ENCODE peak calls at places on chromosome 15, in seven cellular contexts. A, Q, H, R, W, J and P are unnamed samples. For H3K27me3, the result is how much of the 10 kb centered on the place peaks cover.

GRCh38 chr15:90603893-90604292 is 74.2 kb downstream of the CRTC3 start:
- DNase-seq in A (no peak), Q (peak), H (no peak), R (no peak), W (no peak), J (no peak), P (no peak)

GRCh38 chr15:67322481-67322880 is 67.9 kb downstream of the IQCH start:
- DNase-seq in A (no peak), Q (peak), H (no peak), R (no peak), W (no peak), J (no peak), P (no peak)

GRCh38 chr15:62709261-62709660 is 333.3 kb upstream of the TPM1 start:
- DNase-seq in A (no peak), Q (no peak), H (no peak), R (no peak), W (no peak), J (no peak), P (no peak)

GRCh38 chr15:35484231-35484945 is 61.6 kb downstream of the DPH6 start:
- DNase-seq in A (no peak), Q (peak), H (no peak), R (no peak), W (no peak), J (no peak), P (no peak)

GRCh38 chr15:31842532-31843195 is 187.7 kb upstream of the CHRNA7 start:
- DNase-seq in A (no peak), Q (no peak), H (no peak), R (no peak), W (no peak), J (no peak), P (no peak)

GRCh38 chr15:101133751-101134261 is 118.0 kb downstream of the CHSY1 start:
- DNase-seq in A (no peak), Q (no peak), H (no peak), R (no peak), W (peak), J (no peak), P (no peak)

GRCh38 chr15:99042909-99043308 is 35.3 kb upstream of the PGPEP1L start:
- DNase-seq in A (no peak), Q (no peak), H (no peak), R (no peak), W (no peak), J (no peak), P (no peak)

GRCh38 chr15:35507932-35508638 is 37.9 kb downstream of the DPH6 start:
- DNase-seq in A (no peak), Q (no peak), H (no peak), R (no peak), W (peak), J (no peak), P (no peak)

GRCh38 chr15:84761534-84762190 is 13.3 kb downstream of the ZNF592 start:
- DNase-seq in A (no peak), Q (no peak), H (no peak), R (no peak), W (peak), J (no peak), P (no peak)

GRCh38 chr15:76346666-76347506 is 10.3 kb downstream of the ISL2 start:
- DNase-seq in A (no peak), Q (peak), H (no peak), R (no peak), W (peak), J (peak), P (no peak)
- H3K27me3 ChIP-seq in A (under half), Q (half or more), H (under half), R (under half), W (under half), J (half or more), P (under half)

DNA sequence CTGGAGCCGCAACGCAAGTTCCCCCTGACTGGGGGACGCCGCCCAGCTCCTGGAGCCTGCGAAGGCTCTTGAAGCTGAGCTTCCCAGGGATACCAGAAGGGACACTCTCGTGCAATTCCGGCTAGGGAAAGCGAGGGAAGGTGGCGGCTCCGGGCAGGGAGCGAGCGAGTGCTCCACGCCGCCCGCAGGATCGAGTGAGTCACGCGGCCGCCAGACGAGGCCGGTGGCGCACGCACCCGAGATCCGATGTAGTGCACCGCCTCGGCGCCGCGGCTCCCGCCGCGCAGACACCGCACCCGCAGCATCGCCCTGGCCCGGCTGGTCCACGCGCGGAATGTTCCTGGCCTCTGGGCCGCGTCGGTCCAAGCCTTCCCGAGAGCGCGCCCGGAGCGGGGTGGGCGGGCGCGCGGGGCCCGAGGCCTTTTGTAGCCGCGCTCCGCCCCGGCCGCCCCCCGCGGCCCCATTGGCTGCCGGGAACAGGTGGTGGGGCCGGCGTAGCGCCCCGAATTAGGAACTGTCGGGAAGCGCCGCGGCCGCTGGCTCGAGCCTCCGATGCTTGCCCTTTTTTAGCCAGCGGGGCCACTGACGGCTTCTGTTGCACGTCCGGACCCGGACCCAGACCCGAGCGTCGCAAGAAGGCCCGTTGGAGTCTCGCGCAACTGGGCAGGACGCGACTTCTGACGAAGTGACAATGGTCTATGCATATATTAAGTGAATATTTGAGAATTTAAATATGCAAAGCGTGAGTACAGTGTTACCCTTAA is at the start of gene GATM:
- DNase-seq in A (peak), Q (peak), H (peak), R (peak), W (peak), J (peak), P (peak)
- TF ChIP-seq CTCF in A (peak), Q (peak), H (peak), R (peak), W (peak), J (peak), P (no peak)

GRCh38 chr15:40369474-40369869 is 11.5 kb downstream of the DISP2 start:
- DNase-seq in A (no peak), Q (no peak), H (peak), R (peak), W (no peak), J (no peak), P (no peak)

GRCh38 chr15:40366204-40367037 is 8.4 kb downstream of the DISP2 start:
- DNase-seq in A (no peak), Q (no peak), H (no peak), R (no peak), W (no peak), J (no peak), P (no peak)

GRCh38 chr15:40368701-40369473 is 10.9 kb downstream of the DISP2 start:
- DNase-seq in A (no peak), Q (no peak), H (no peak), R (peak), W (no peak), J (no peak), P (no peak)

GRCh38 chr15:40367038-40367672 is 9.1 kb downstream of the DISP2 start:
- DNase-seq in A (peak), Q (no peak), H (no peak), R (peak), W (no peak), J (no peak), P (peak)

GRCh38 chr15:40367673-40368611 is 9.9 kb downstream of the DISP2 start:
- DNase-seq in A (peak), Q (peak), H (peak), R (peak), W (peak), J (peak), P (peak)
- H3K4me3 ChIP-seq in A (peak), Q (no peak), H (peak), R (no peak), W (no peak), J (no peak), P (peak)

DNA sequence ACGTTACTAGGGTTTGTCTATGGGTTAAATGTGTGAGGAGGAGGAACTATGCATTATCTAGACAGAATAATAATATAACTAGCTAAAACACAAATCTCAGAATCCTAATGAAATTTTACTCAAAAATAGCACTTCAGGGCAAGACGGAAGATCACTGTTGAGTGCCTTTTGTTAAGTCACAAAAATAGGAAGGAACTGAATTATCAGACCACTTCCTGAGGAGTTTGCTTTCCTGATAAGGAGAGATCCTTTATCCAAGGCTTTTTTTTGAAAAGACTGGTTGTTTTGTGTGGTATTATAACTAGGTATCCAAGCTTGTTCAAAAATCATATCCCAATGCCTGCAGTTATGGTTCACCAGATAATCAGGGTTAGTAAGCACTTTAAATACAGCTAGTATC is 34.6 kb downstream of the NR2E3 start:
- DNase-seq in A (no peak), Q (no peak), H (no peak), R (no peak), W (no peak), J (no peak), P (no peak)
- H3K27me3 ChIP-seq in A (under half), Q (under half), H (under half), R (under half), W (under half), J (under half), P (under half)

GRCh38 chr15:91887321-91887720 is 33.8 kb downstream of the SLCO3A1 start:
- DNase-seq in A (no peak), Q (no peak), H (no peak), R (no peak), W (no peak), J (no peak), P (no peak)

GRCh38 chr15:91886878-91887277 is 33.4 kb downstream of the SLCO3A1 start:
- DNase-seq in A (no peak), Q (no peak), H (no peak), R (no peak), W (no peak), J (no peak), P (no peak)

GRCh38 chr15:91884604-91885003 is 31.1 kb downstream of the SLCO3A1 start:
- DNase-seq in A (no peak), Q (no peak), H (no peak), R (no peak), W (no peak), J (no peak), P (no peak)

GRCh38 chr15:91885054-91885453 is 31.5 kb downstream of the SLCO3A1 start:
- DNase-seq in A (no peak), Q (no peak), H (no peak), R (no peak), W (no peak), J (no peak), P (no peak)

GRCh38 chr15:91885714-91886265 is 32.3 kb downstream of the SLCO3A1 start:
- DNase-seq in A (no peak), Q (peak), H (no peak), R (no peak), W (peak), J (no peak), P (no peak)
- TF ChIP-seq CTCF in A (no peak), Q (peak), H (peak), R (no peak), W (peak), J (no peak), P (no peak)

GRCh38 chr15:79878078-79878705 is 18.6 kb downstream of the MTHFS start:
- DNase-seq in A (no peak), Q (no peak), H (no peak), R (no peak), W (no peak), J (no peak), P (no peak)
- H3K4me3 ChIP-seq in A (no peak), Q (no peak), H (no peak), R (no peak), W (no peak), J (no peak), P (no peak)

GRCh38 chr15:45134682-45135604 is 5.1 kb downstream of the DUOX1 start:
- DNase-seq in A (no peak), Q (no peak), H (peak), R (peak), W (no peak), J (peak), P (no peak)
- H3K27me3 ChIP-seq in A (under half), Q (half or more), H (under half), R (under half), W (under half), J (under half), P (under half)

DNA sequence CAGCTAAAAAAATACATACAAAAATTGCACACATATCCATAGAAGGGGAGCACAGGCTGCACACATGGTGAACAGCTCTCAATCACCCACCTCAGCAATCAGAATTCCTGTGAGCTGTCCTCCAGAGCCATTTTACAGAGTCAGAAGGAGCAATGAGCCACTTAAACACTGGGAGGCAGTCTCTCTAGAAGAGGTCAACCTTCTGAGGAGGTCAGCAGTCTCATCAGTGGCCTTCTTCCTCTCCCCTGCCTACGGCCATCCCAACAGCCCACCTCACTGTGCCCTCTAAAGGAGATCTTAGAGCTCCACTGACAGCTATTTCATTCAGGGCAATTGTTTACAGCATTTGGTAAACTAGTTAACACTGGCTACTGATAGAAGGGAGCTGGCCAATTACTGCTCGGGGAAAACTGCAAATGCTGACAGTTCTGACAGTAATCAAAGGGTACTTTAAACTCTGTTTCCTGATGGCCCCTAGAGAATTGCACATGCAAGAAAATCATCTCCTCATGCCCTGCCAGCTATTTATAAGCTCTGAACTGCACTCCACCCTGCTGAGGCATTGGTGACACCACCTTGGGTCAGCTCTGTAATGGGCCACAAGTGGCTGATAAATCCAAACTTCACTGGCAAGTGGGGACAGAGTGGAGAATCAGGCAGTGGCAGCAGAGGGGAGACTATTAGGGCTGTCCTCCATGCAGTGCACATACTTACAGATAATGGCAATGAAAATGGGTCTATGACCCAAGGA is 42.1 kb upstream of the TSPAN3 start:
- DNase-seq in A (no peak), Q (no peak), H (no peak), R (no peak), W (no peak), J (no peak), P (no peak)
- TF ChIP-seq CTCF in A (no peak), Q (no peak), H (no peak), R (no peak), W (no peak), J (no peak), P (no peak)